ENCODE peak calls at places on chromosomes 2 and 18, in ten cellular contexts. G, O, R, N, C, M, Y, I, H and V are unnamed samples.

GRCh38 chr2:9004338-9005204 is 1.1 kb upstream of the MBOAT2 start:
- DNase-seq in G (no peak), O (peak), R (no peak), N (no peak), C (no peak), M (no peak), Y (no peak), I (no peak), H (no peak), V (no peak)

GRCh38 chr2:37523861-37524362 is 147.5 kb downstream of the CDC42EP3 start:
- DNase-seq in G (peak), O (peak), R (no peak), N (peak), C (peak), M (no peak), Y (peak), I (no peak), H (peak), V (peak)

GRCh38 chr2:240285725-240286124 is 145.3 kb upstream of the OTOS start:
- DNase-seq in G (no peak), O (no peak), R (no peak), N (no peak), C (no peak), M (no peak), Y (no peak), I (no peak), H (no peak), V (no peak)

GRCh38 chr18:57901819-57902600 is 98.9 kb upstream of the ATP8B1 start:
- DNase-seq in G (peak), O (peak), R (no peak), N (peak), C (no peak), M (no peak), Y (no peak), I (no peak), H (no peak), V (no peak)

GRCh38 chr2:8231909-8232308 is 449.9 kb upstream of the ID2 start:
- DNase-seq in G (no peak), O (no peak), R (no peak), N (no peak), C (no peak), M (no peak), Y (no peak), I (no peak), H (no peak), V (no peak)

GRCh38 chr2:75428060-75428459 is 132.7 kb downstream of the EVA1A start:
- DNase-seq in G (no peak), O (peak), R (no peak), N (no peak), C (no peak), M (no peak), Y (no peak), I (no peak), H (no peak), V (no peak)

GRCh38 chr2:67076265-67076664 is 320.9 kb upstream of the ETAA1 start:
- DNase-seq in G (no peak), O (no peak), R (no peak), N (no peak), C (no peak), M (no peak), Y (no peak), I (no peak), H (no peak), V (no peak)

GRCh38 chr2:158042245-158042644 is 59.4 kb upstream of the UPP2 start:
- DNase-seq in G (no peak), O (peak), R (peak), N (no peak), C (no peak), M (no peak), Y (no peak), I (no peak), H (no peak), V (no peak)

GRCh38 chr18:6401687-6402086 is 13.0 kb downstream of the L3MBTL4 start:
- DNase-seq in G (no peak), O (no peak), R (peak), N (no peak), C (no peak), M (no peak), Y (no peak), I (no peak), H (no peak), V (no peak)

GRCh38 chr2:38750793-38751042 is 443 bp downstream of the SRSF7 start:
- DNase-seq in G (no peak), O (no peak), R (peak), N (no peak), C (peak), M (peak), Y (no peak), I (peak), H (no peak), V (no peak)

GRCh38 chr2:20983844-20984243 is 60.0 kb downstream of the APOB start:
- DNase-seq in G (no peak), O (no peak), R (no peak), N (no peak), C (no peak), M (no peak), Y (no peak), I (no peak), H (no peak), V (peak)

GRCh38 chr18:8493141-8493540 is 116.1 kb upstream of the RAB12 start:
- DNase-seq in G (no peak), O (no peak), R (no peak), N (no peak), C (no peak), M (peak), Y (no peak), I (no peak), H (no peak), V (peak)

GRCh38 chr2:42136832-42137821 is 32.0 kb upstream of the EML4 start:
- DNase-seq in G (peak), O (peak), R (no peak), N (peak), C (no peak), M (no peak), Y (no peak), I (no peak), H (no peak), V (no peak)

GRCh38 chr18:24022141-24022540 is 7.6 kb downstream of the TTC39C start:
- DNase-seq in G (peak), O (peak), R (no peak), N (peak), C (no peak), M (no peak), Y (no peak), I (no peak), H (no peak), V (no peak)

GRCh38 chr2:157789933-157790511 is 86.1 kb downstream of the ACVR1 start:
- DNase-seq in G (peak), O (no peak), R (peak), N (no peak), C (peak), M (peak), Y (peak), I (peak), H (no peak), V (peak)

GRCh38 chr2:64742678-64743077 is 89.0 kb upstream of the SERTAD2 start:
- DNase-seq in G (peak), O (no peak), R (no peak), N (peak), C (no peak), M (no peak), Y (no peak), I (no peak), H (no peak), V (no peak)

GRCh38 chr18:56382541-56382940 is 255.9 kb downstream of the TXNL1 start:
- DNase-seq in G (no peak), O (peak), R (peak), N (no peak), C (peak), M (no peak), Y (no peak), I (no peak), H (no peak), V (no peak)

GRCh38 chr2:54279385-54279784 is 23.4 kb upstream of the TSPYL6 start:
- DNase-seq in G (no peak), O (no peak), R (no peak), N (no peak), C (no peak), M (no peak), Y (no peak), I (no peak), H (no peak), V (no peak)

GRCh38 chr2:207505728-207506127 is 24.0 kb upstream of the CREB1 start:
- DNase-seq in G (peak), O (peak), R (no peak), N (peak), C (no peak), M (no peak), Y (no peak), I (no peak), H (peak), V (no peak)

GRCh38 chr2:166375736-166376487 is at the start of gene SCN9A:
- DNase-seq in G (peak), O (peak), R (peak), N (peak), C (peak), M (peak), Y (peak), I (peak), H (no peak), V (no peak)

GRCh38 chr18:79204889-79205807 is 136.0 kb downstream of the ATP9B start:
- DNase-seq in G (no peak), O (no peak), R (no peak), N (no peak), C (no peak), M (no peak), Y (no peak), I (no peak), H (no peak), V (no peak)

GRCh38 chr2:132517386-132517785 is 100.8 kb downstream of the GPR39 start:
- DNase-seq in G (no peak), O (no peak), R (no peak), N (no peak), C (no peak), M (no peak), Y (no peak), I (no peak), H (no peak), V (no peak)

GRCh38 chr2:228927028-228928010 is 343.8 kb downstream of the PID1 start:
- DNase-seq in G (peak), O (no peak), R (no peak), N (peak), C (no peak), M (no peak), Y (no peak), I (no peak), H (no peak), V (no peak)

GRCh38 chr2:11398710-11399109 is 54.3 kb upstream of the ROCK2 start:
- DNase-seq in G (no peak), O (no peak), R (no peak), N (no peak), C (peak), M (no peak), Y (no peak), I (no peak), H (no peak), V (no peak)
- H3K4me3 ChIP-seq in G (no peak), O (no peak), R (no peak), N (no peak), C (no peak), M (no peak), Y (no peak), I (no peak), H (no peak), V (no peak)

DNA sequence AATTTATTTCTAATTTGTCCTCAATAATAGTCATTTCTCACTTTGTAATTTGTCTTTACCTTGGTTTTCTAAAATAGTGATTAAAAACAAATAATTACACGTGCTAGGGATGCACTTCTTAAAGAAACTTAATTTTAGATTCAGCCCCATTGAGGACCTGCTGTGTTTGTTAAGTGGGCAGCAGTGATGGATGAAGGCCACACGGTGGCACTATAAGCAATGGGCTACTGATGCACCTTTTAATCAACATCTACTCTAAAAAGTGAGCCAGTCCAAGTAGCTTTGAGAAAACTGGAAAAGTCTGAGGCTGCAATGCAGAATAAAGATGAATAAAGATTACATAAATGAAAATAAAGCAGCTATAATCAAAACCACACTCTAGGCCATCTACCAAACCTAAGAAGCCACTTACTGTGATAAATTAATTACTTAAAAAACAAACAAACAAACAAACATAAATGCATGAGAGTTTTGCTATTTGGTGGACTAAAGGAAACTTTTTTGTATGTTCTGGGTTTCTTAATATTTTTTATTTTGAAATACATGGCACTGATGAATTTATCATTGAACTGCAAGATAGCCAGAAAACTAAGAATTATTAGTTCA is 89.3 kb downstream of the PDE11A start:
- DNase-seq in G (peak), O (peak), R (peak), N (peak), C (no peak), M (no peak), Y (peak), I (peak), H (no peak), V (no peak)
- TF ChIP-seq CTCF in G (peak), O (peak), R (peak), N (peak), C (peak), M (peak), Y (peak), I (peak), H (peak), V (peak)

GRCh38 chr2:127577973-127578372 is 42.5 kb downstream of the MYO7B start:
- DNase-seq in G (no peak), O (no peak), R (no peak), N (no peak), C (no peak), M (no peak), Y (no peak), I (peak), H (no peak), V (no peak)
- H3K4me3 ChIP-seq in G (no peak), O (no peak), R (no peak), N (no peak), C (no peak), M (no peak), Y (no peak), I (no peak), H (no peak), V (no peak)

DNA sequence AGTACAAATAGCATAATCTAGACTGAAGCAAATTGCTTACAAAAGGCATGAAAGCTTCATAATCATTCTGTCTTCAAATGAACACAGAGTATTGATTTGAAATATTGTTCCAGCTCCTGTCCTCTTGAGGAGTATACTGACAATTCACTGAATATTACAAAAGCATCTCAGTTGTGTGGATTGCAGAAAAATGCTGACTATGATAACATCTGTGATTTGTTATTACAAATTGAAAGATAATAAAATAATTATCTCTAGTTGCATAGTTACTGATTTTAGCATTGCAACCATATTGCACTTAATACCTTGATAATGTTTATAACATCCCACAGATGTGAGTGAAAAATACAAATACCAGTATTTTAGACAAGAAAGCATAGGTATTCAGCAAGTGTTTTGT is 49.2 kb upstream of the FN1 start:
- DNase-seq in G (no peak), O (no peak), R (no peak), N (no peak), C (no peak), M (no peak), Y (no peak), I (no peak), H (no peak), V (no peak)
- TF ChIP-seq CTCF in G (no peak), O (no peak), R (no peak), N (no peak), C (no peak), M (no peak), Y (no peak), I (no peak), H (no peak), V (no peak)

DNA sequence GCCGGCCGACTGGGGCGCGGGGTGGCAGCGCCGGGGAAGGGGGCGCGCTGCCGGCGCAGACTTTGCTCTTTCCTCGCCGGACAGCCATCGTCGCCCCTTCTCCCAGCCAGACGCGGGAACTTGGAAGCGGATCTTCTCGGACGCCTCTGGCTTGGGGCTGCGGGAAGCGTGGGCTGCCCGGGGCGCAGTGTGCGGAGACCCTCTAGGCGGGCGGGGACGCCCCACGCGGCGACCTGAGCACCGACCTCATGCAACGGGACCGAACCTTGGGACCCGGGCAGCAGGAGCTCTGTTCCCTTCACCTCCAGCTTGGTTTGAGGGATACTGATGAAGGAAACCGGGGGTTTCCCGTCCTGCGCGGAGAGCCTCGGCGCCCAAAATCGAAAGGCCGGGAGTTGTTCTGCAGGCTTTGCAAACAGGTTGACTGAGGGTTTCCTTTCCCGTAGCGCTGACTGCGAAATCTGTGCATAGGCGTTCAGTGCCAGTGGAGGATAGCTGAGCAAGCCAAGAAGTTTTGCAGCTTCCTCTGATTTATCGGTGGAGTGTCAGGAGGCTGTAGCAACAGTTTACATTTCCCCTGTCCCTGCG is 485 bp downstream of the THSD7B start:
- DNase-seq in G (no peak), O (no peak), R (peak), N (no peak), C (no peak), M (no peak), Y (no peak), I (no peak), H (no peak), V (no peak)
- H3K4me3 ChIP-seq in G (no peak), O (peak), R (peak), N (no peak), C (peak), M (peak), Y (peak), I (peak), H (no peak), V (peak)

GRCh38 chr2:134367915-134368911 is 114.3 kb downstream of the MGAT5 start:
- DNase-seq in G (peak), O (peak), R (no peak), N (no peak), C (no peak), M (no peak), Y (no peak), I (no peak), H (no peak), V (no peak)

GRCh38 chr2:134362751-134363150 is 108.9 kb downstream of the MGAT5 start:
- DNase-seq in G (no peak), O (no peak), R (no peak), N (no peak), C (no peak), M (no peak), Y (no peak), I (no peak), H (no peak), V (no peak)

GRCh38 chr2:134366359-134366758 is 112.5 kb downstream of the MGAT5 start:
- DNase-seq in G (no peak), O (no peak), R (no peak), N (no peak), C (no peak), M (no peak), Y (no peak), I (no peak), H (no peak), V (no peak)

GRCh38 chr2:134367216-134367615 is 113.3 kb downstream of the MGAT5 start:
- DNase-seq in G (no peak), O (no peak), R (no peak), N (no peak), C (peak), M (no peak), Y (no peak), I (no peak), H (no peak), V (no peak)

GRCh38 chr2:134365356-134365755 is 111.5 kb downstream of the MGAT5 start:
- DNase-seq in G (no peak), O (no peak), R (peak), N (peak), C (no peak), M (no peak), Y (no peak), I (peak), H (no peak), V (no peak)
- TF ChIP-seq CTCF in G (no peak), O (no peak), R (peak), N (peak), C (peak), M (no peak), Y (no peak), I (peak), H (peak), V (no peak)

DNA sequence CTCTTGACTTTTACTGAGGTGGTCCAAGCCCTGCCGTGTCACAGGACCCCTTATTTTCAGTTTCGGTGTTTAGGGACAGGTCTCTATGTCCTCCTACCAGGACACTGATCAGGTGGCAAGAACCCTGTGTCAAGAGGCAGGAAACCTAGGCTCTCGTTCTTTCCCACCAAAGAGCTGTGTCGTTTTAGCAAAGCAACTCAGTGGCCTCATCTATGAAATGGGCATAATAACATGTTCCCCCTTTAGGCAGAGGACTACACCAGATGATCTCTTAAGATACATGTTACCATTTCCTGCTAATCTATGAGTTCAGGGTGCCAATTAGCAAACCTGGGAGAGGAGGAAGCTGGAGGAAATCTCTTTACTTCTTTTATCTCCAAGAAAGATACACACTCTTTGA is 1.9 kb downstream of the RAB31 start:
- DNase-seq in G (no peak), O (no peak), R (no peak), N (no peak), C (no peak), M (no peak), Y (peak), I (no peak), H (no peak), V (no peak)
- H3K4me3 ChIP-seq in G (no peak), O (no peak), R (no peak), N (no peak), C (peak), M (peak), Y (no peak), I (peak), H (no peak), V (peak)

GRCh38 chr2:60319031-60319547 is 234.4 kb downstream of the BCL11A start:
- DNase-seq in G (no peak), O (no peak), R (no peak), N (no peak), C (no peak), M (no peak), Y (no peak), I (no peak), H (no peak), V (no peak)

GRCh38 chr2:60317831-60318230 is 235.6 kb downstream of the BCL11A start:
- DNase-seq in G (no peak), O (no peak), R (no peak), N (no peak), C (no peak), M (no peak), Y (no peak), I (peak), H (no peak), V (no peak)

GRCh38 chr2:60316381-60317028 is 236.9 kb downstream of the BCL11A start:
- DNase-seq in G (no peak), O (no peak), R (peak), N (no peak), C (no peak), M (no peak), Y (peak), I (peak), H (no peak), V (no peak)

GRCh38 chr2:60317029-60317386 is 236.4 kb downstream of the BCL11A start:
- DNase-seq in G (no peak), O (no peak), R (no peak), N (no peak), C (no peak), M (no peak), Y (peak), I (no peak), H (no peak), V (no peak)

GRCh38 chr2:60318544-60318943 is 234.9 kb downstream of the BCL11A start:
- DNase-seq in G (no peak), O (no peak), R (peak), N (no peak), C (no peak), M (no peak), Y (no peak), I (no peak), H (no peak), V (no peak)
- TF ChIP-seq CTCF in G (no peak), O (no peak), R (peak), N (no peak), C (peak), M (no peak), Y (no peak), I (no peak), H (no peak), V (no peak)